ENCODE peak calls at places on chromosome 13, in seven cellular contexts. E is K562; I is T-helper 2 cell; Q is A549; U is tibial nerve; V is small intestine; X is activated T-cell treated with anti-CD3 and anti-CD28 coated beads, Interleukin-2, amount 50 U/mL, for 72 hours. M is an unnamed sample.

GRCh38 chr13:31009166-31009565 is 76.7 kb downstream of the TEX26 start:
- DNase-seq in E (no peak), I (no peak), Q (no peak), U (no peak), V (no peak), X (no peak), M (no peak)

GRCh38 chr13:110457361-110457760 is 104.2 kb downstream of the RAB20 start:
- DNase-seq in E (no peak), I (no peak), Q (no peak), U (no peak), V (no peak), X (no peak), M (no peak)

GRCh38 chr13:82698941-82699340 is 1183.3 kb downstream of the SLITRK1 start:
- DNase-seq in E (no peak), I (no peak), Q (no peak), U (no peak), V (no peak), X (no peak), M (no peak)

GRCh38 chr13:46288570-46289259 is 77.0 kb downstream of the LRRC63 start:
- DNase-seq in E (peak; percentile 39), I (no peak), Q (peak; percentile 8), U (no peak), V (peak; percentile 40), X (no peak), M (no peak)

GRCh38 chr13:110565296-110565695 is 3.8 kb upstream of the RAB20 start:
- DNase-seq in E (no peak), I (no peak), Q (no peak), U (no peak), V (peak; percentile 57), X (no peak), M (no peak)

GRCh38 chr13:21894091-21894490 is 223.2 kb downstream of the FGF9 start:
- DNase-seq in E (no peak), I (no peak), Q (no peak), U (no peak), V (peak; percentile 81), X (no peak), M (no peak)

GRCh38 chr13:80084086-80084676 is 256.7 kb downstream of the SPRY2 start:
- DNase-seq in E (no peak), I (no peak), Q (no peak), U (no peak), V (peak; percentile 31), X (no peak), M (no peak)

GRCh38 chr13:36130542-36131214 is 504 bp downstream of the DCLK1 start:
- DNase-seq in E (no peak), I (no peak), Q (no peak), U (peak; percentile 21), V (no peak), X (no peak), M (no peak)

GRCh38 chr13:23695711-23696512 is 125.7 kb downstream of the TNFRSF19 start:
- DNase-seq in E (no peak), I (no peak), Q (no peak), U (no peak), V (peak; percentile 50), X (peak; percentile 73), M (peak; percentile 74)

GRCh38 chr13:21106089-21106488 is 44.7 kb upstream of the LATS2 start:
- DNase-seq in E (no peak), I (no peak), Q (no peak), U (no peak), V (no peak), X (no peak), M (no peak)

GRCh38 chr13:29479716-29480492 is 115.6 kb downstream of the SLC7A1 start:
- DNase-seq in E (no peak), I (no peak), Q (no peak), U (no peak), V (no peak), X (no peak), M (no peak)

GRCh38 chr13:60397693-60398437 is 845 bp downstream of the TDRD3 start:
- DNase-seq in E (no peak), I (no peak), Q (peak; percentile 30), U (peak; percentile 50), V (peak; percentile 57), X (peak; percentile 61), M (peak; percentile 50)

GRCh38 chr13:32645854-32646253 is 59.6 kb downstream of the PDS5B start:
- DNase-seq in E (no peak), I (no peak), Q (no peak), U (no peak), V (no peak), X (peak; percentile 71), M (peak; percentile 42)

GRCh38 chr13:30123575-30123974 is 183.8 kb downstream of the KATNAL1 start:
- DNase-seq in E (no peak), I (no peak), Q (no peak), U (no peak), V (no peak), X (no peak), M (no peak)

GRCh38 chr13:26047040-26047439 is 4.8 kb downstream of the SHISA2 start:
- DNase-seq in E (no peak), I (no peak), Q (no peak), U (no peak), V (no peak), X (no peak), M (no peak)

GRCh38 chr13:93151277-93151676 is 75.3 kb upstream of the GPC6 start:
- DNase-seq in E (no peak), I (no peak), Q (no peak), U (no peak), V (no peak), X (no peak), M (no peak)

GRCh38 chr13:20301391-20302071 is 69.4 kb upstream of the GJB6 start:
- DNase-seq in E (no peak), I (no peak), Q (no peak), U (peak; percentile 11), V (no peak), X (no peak), M (no peak)